ENCODE peak calls at places on chromosomes 6 and 20, in five cellular contexts. One of them, this sample, is unnamed.
A peak's percentile ranks its signal among the peaks of the same experiment; 100 is the strongest.

GRCh38 chr6:139027620-139028182 is 844 bp upstream of the ABRACL start:
- DNase-seq in hepatocyte: peak; percentile 72
- DNase-seq in GM23338: peak; percentile 82
- DNase-seq in fibroblast of lung: peak; percentile 45
- DNase-seq in PC-9: peak; percentile 14
- DNase-seq in this sample: peak; percentile 50

GRCh38 chr6:33790910-33791309 is 2.0 kb upstream of the LEMD2 start:
- DNase-seq in hepatocyte: no peak
- DNase-seq in PC-9: no peak
- DNase-seq in GM23338: no peak
- DNase-seq in fibroblast of lung: no peak
- DNase-seq in this sample: no peak

GRCh38 chr20:53163486-53163885 is 191.3 kb downstream of the TSHZ2 start:
- DNase-seq in PC-9: no peak
- DNase-seq in fibroblast of lung: peak; percentile 99
- DNase-seq in hepatocyte: no peak
- DNase-seq in GM23338: no peak
- DNase-seq in this sample: peak; percentile 76

GRCh38 chr6:30399390-30400058 is 54.6 kb downstream of the RPP21 start:
- DNase-seq in hepatocyte: no peak
- DNase-seq in PC-9: no peak
- DNase-seq in fibroblast of lung: peak; percentile 27
- DNase-seq in GM23338: no peak
- DNase-seq in this sample: peak; percentile 71

GRCh38 chr6:6980999-6981581 is 126.7 kb upstream of the RREB1 start:
- DNase-seq in GM23338: no peak
- DNase-seq in PC-9: no peak
- DNase-seq in fibroblast of lung: no peak
- DNase-seq in hepatocyte: no peak
- DNase-seq in this sample: no peak

GRCh38 chr20:49395183-49395582 is 87.3 kb downstream of the KCNB1 start:
- DNase-seq in hepatocyte: no peak
- DNase-seq in fibroblast of lung: no peak
- DNase-seq in PC-9: no peak
- DNase-seq in GM23338: no peak
- DNase-seq in this sample: no peak

GRCh38 chr20:3045042-3045815 is 623 bp upstream of the MRPS26 start:
- DNase-seq in PC-9: no peak
- DNase-seq in GM23338: peak; percentile 82
- DNase-seq in hepatocyte: peak; percentile 78
- DNase-seq in fibroblast of lung: peak; percentile 76
- DNase-seq in this sample: peak; percentile 85

GRCh38 chr6:17130786-17131185 is 28.9 kb downstream of the STMND1 start:
- DNase-seq in fibroblast of lung: peak; percentile 36
- DNase-seq in PC-9: no peak
- DNase-seq in hepatocyte: no peak
- DNase-seq in GM23338: no peak
- DNase-seq in this sample: no peak

GRCh38 chr6:151475653-151476523 is 17.9 kb upstream of the CCDC170 start:
- DNase-seq in GM23338: peak; percentile 86
- DNase-seq in PC-9: peak; percentile 6
- DNase-seq in fibroblast of lung: peak; percentile 39
- DNase-seq in hepatocyte: peak; percentile 78
- DNase-seq in this sample: peak; percentile 17

GRCh38 chr20:57716202-57716601 is 6.4 kb upstream of the PMEPA1 start:
- DNase-seq in PC-9: no peak
- DNase-seq in hepatocyte: no peak
- DNase-seq in fibroblast of lung: peak; percentile 91
- DNase-seq in GM23338: no peak
- DNase-seq in this sample: peak; percentile 83

GRCh38 chr6:44275271-44275748 is 5.1 kb downstream of the TMEM151B start:
- DNase-seq in hepatocyte: no peak
- DNase-seq in GM23338: no peak
- DNase-seq in fibroblast of lung: no peak
- DNase-seq in PC-9: no peak
- DNase-seq in this sample: no peak

GRCh38 chr6:163335671-163336545 is 78.6 kb upstream of the QKI start:
- DNase-seq in fibroblast of lung: no peak
- DNase-seq in PC-9: no peak
- DNase-seq in hepatocyte: no peak
- DNase-seq in GM23338: peak; percentile 25
- DNase-seq in this sample: no peak

GRCh38 chr20:36144336-36144735 is 10.2 kb upstream of the EPB41L1 start:
- DNase-seq in hepatocyte: no peak
- DNase-seq in PC-9: no peak
- DNase-seq in GM23338: no peak
- DNase-seq in fibroblast of lung: no peak
- DNase-seq in this sample: no peak

GRCh38 chr20:8089668-8090067 is 42.4 kb upstream of the PLCB1 start:
- DNase-seq in fibroblast of lung: peak; percentile 43
- DNase-seq in PC-9: no peak
- DNase-seq in GM23338: no peak
- DNase-seq in hepatocyte: peak; percentile 12
- DNase-seq in this sample: no peak

GRCh38 chr6:47308674-47309325 is 905 bp downstream of the TNFRSF21 start:
- DNase-seq in fibroblast of lung: peak; percentile 50
- DNase-seq in PC-9: no peak
- DNase-seq in hepatocyte: peak; percentile 44
- DNase-seq in GM23338: peak; percentile 43
- DNase-seq in this sample: peak; percentile 40

GRCh38 chr6:125153541-125154183 is at the start of gene TPD52L1:
- DNase-seq in fibroblast of lung: peak; percentile 75
- DNase-seq in hepatocyte: peak; percentile 93
- DNase-seq in GM23338: peak; percentile 91
- DNase-seq in PC-9: peak; percentile 84
- DNase-seq in this sample: peak; percentile 74

GRCh38 chr6:124999105-124999764 is 37.0 kb downstream of the RNF217 start:
- DNase-seq in fibroblast of lung: peak; percentile 59
- DNase-seq in PC-9: peak; percentile 44
- DNase-seq in hepatocyte: no peak
- DNase-seq in GM23338: no peak
- DNase-seq in this sample: no peak

GRCh38 chr6:44699082-44699481 is 311.6 kb downstream of the CDC5L start:
- DNase-seq in GM23338: no peak
- DNase-seq in PC-9: no peak
- DNase-seq in hepatocyte: no peak
- DNase-seq in fibroblast of lung: peak; percentile 78
- DNase-seq in this sample: no peak

GRCh38 chr6:44261581-44261980 is 3.8 kb downstream of the NFKBIE start:
- DNase-seq in fibroblast of lung: no peak
- DNase-seq in GM23338: no peak
- DNase-seq in hepatocyte: no peak
- DNase-seq in PC-9: no peak
- DNase-seq in this sample: no peak

GRCh38 chr20:36454664-36455427 is 86.5 kb upstream of the MYL9 start:
- DNase-seq in hepatocyte: peak; percentile 49
- DNase-seq in GM23338: peak; percentile 68
- DNase-seq in fibroblast of lung: peak; percentile 21
- DNase-seq in PC-9: peak; percentile 58
- DNase-seq in this sample: no peak

GRCh38 chr6:32944265-32944664 is 3.4 kb upstream of the HLA-DMB start:
- DNase-seq in PC-9: no peak
- DNase-seq in hepatocyte: no peak
- DNase-seq in fibroblast of lung: no peak
- DNase-seq in GM23338: no peak
- DNase-seq in this sample: no peak

GRCh38 chr6:120774275-120774674 is 560.0 kb downstream of the TBC1D32 start:
- DNase-seq in PC-9: no peak
- DNase-seq in hepatocyte: no peak
- DNase-seq in GM23338: no peak
- DNase-seq in fibroblast of lung: peak; percentile 55
- DNase-seq in this sample: peak; percentile 23

GRCh38 chr6:144294016-144294415 is 8.9 kb downstream of the UTRN start:
- DNase-seq in GM23338: no peak
- DNase-seq in hepatocyte: no peak
- DNase-seq in fibroblast of lung: peak; percentile 94
- DNase-seq in PC-9: no peak
- DNase-seq in this sample: peak; percentile 50

GRCh38 chr6:107103082-107103481 is 12.2 kb downstream of the BEND3 start:
- DNase-seq in fibroblast of lung: no peak
- DNase-seq in PC-9: peak; percentile 49
- DNase-seq in GM23338: peak; percentile 55
- DNase-seq in hepatocyte: no peak
- DNase-seq in this sample: no peak

GRCh38 chr6:64224819-64225218 is 589.2 kb downstream of the PHF3 start:
- DNase-seq in GM23338: no peak
- DNase-seq in fibroblast of lung: no peak
- DNase-seq in PC-9: no peak
- DNase-seq in hepatocyte: no peak
- DNase-seq in this sample: no peak

GRCh38 chr6:93751969-93752368 is 332.6 kb upstream of the EPHA7 start:
- DNase-seq in fibroblast of lung: peak; percentile 8
- DNase-seq in GM23338: peak; percentile 68
- DNase-seq in hepatocyte: no peak
- DNase-seq in PC-9: no peak
- DNase-seq in this sample: no peak

GRCh38 chr6:47690791-47691190 is 7.6 kb upstream of the ADGRF4 start:
- DNase-seq in GM23338: no peak
- DNase-seq in PC-9: no peak
- DNase-seq in fibroblast of lung: no peak
- DNase-seq in hepatocyte: no peak
- DNase-seq in this sample: no peak

GRCh38 chr6:53312355-53312754 is 36.4 kb downstream of the ELOVL5 start:
- DNase-seq in GM23338: no peak
- DNase-seq in hepatocyte: no peak
- DNase-seq in PC-9: no peak
- DNase-seq in fibroblast of lung: no peak
- DNase-seq in this sample: no peak

DNA sequence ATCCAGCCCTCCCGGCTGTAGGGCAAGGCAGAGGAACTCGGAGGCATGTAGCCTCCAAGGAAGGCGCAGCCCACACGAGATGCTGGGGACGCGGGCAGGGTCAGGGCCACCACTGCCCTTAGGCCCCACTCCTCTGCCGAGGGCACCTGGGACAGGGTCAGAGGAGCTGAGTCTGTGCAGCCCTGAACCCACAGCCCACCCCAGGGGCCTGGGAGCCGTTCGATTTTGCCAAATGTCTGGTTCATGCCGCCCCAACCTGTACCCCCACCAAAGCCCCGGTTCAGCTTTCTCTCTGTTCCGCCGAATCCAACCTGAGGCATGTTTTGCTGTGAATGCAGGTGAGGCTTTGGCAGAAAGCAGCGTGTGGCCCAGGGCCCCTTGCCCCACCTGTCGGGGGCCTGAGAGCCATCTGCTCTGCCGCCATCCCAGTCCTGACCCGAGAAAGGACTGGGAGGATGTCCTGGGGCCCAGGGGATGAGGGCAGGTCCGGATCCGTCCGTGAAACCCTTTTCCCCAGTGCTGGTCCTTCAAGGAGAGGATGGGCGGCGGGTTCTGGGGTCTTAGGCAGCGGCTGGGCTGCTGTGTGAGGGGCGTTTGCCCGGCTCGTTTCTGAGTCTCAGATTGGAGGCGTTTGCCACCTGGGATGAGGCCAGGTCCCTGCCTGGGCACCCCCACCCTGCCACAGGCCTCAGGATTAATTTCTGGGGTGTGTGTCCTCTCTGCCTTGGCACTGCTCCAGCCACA is 79.3 kb upstream of the GATA5 start:
- DNase-seq in fibroblast of lung: no peak
- DNase-seq in hepatocyte: no peak
- DNase-seq in GM23338: no peak
- DNase-seq in PC-9: no peak
- DNase-seq in this sample: no peak
- TF ChIP-seq EZH2 in fibroblast of lung: no peak
- TF ChIP-seq EZH2 in hepatocyte: no peak
- TF ChIP-seq EZH2 in GM23338: no peak
- TF ChIP-seq EZH2 in PC-9: no peak
- TF ChIP-seq EZH2 in this sample: no peak

GRCh38 chr6:39812853-39813533 is 20.8 kb downstream of the DAAM2 start:
- DNase-seq in GM23338: no peak
- DNase-seq in PC-9: no peak
- DNase-seq in fibroblast of lung: peak; percentile 93
- DNase-seq in hepatocyte: no peak
- DNase-seq in this sample: no peak
- TF ChIP-seq EZH2 in GM23338: no peak
- TF ChIP-seq EZH2 in PC-9: no peak
- TF ChIP-seq EZH2 in fibroblast of lung: no peak
- TF ChIP-seq EZH2 in hepatocyte: no peak
- TF ChIP-seq EZH2 in this sample: no peak

DNA sequence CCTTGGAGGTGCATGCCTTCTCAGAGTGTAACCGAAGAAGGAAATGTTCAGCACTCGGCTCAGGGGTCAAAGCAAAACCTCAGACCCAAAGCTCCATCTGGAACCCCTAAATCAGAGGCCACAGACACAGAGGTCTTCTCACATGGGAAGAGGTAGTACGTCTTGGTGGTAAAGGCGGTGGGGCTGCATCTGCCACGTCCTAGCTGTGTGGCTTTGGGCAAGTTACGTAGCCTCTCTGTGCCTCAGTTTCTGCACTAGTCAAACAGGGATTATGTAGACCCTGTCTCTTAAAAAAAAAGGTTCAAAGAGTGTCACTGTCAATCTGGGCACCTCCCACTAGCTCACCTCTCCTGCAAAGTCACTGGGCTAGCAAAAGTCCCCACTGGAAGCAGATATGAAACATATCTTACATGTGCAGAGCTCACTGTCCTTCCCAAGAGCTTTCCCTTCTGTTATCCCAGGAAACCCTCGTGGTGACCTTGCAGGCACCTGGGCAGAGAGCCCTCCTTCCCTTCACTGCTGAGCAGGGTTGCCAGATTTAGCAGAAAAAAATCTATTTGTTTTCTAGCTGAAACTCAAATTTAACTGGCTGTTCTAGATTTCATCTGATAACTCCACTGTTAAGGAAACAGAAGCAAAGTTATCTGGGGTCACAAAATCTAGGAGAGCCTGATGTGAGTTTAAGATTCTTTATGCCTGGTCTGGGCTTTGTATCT is 18.0 kb upstream of the NAA20 start:
- DNase-seq in fibroblast of lung: no peak
- DNase-seq in GM23338: no peak
- DNase-seq in hepatocyte: no peak
- DNase-seq in PC-9: no peak
- DNase-seq in this sample: no peak
- TF ChIP-seq EZH2 in fibroblast of lung: no peak
- TF ChIP-seq EZH2 in GM23338: no peak
- TF ChIP-seq EZH2 in hepatocyte: no peak
- TF ChIP-seq EZH2 in PC-9: no peak
- TF ChIP-seq EZH2 in this sample: no peak

DNA sequence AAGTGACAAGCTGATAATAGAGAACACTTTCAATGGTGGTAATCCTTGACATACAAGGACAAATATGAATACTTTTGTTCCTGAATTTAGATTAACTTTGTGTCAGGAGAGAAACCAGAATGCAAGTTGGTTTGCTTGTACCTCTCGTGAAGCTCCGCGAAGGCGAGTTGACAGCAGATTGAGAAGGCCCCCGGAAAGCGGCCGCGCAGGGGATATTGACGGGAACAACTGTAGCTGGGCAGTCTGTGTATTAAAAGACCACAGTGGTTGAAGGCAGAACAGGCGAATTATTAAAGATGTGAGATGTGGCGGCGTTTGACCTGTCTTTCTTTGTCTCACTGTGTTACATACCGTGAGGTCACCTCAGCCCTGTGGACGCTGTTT is 175.8 kb upstream of the RALGAPA2 start:
- DNase-seq in PC-9: no peak
- DNase-seq in hepatocyte: no peak
- DNase-seq in GM23338: no peak
- DNase-seq in fibroblast of lung: no peak
- DNase-seq in this sample: no peak
- TF ChIP-seq EZH2 in PC-9: no peak
- TF ChIP-seq EZH2 in hepatocyte: no peak
- TF ChIP-seq EZH2 in GM23338: no peak
- TF ChIP-seq EZH2 in fibroblast of lung: no peak
- TF ChIP-seq EZH2 in this sample: no peak